ENCODE peak calls at places on chromosomes 3 and 15, in seven cellular contexts. A, S, G, M, Y, I and K are unnamed samples.

GRCh38 chr3:8595252-8595934 is 49.2 kb downstream of the SSUH2 start:
- DNase-seq in A (no peak), S (no peak), G (no peak), M (no peak), Y (no peak), I (no peak), K (no peak)

GRCh38 chr15:81189583-81190283 is 6.9 kb upstream of the IL16 start:
- DNase-seq in A (no peak), S (no peak), G (no peak), M (peak), Y (no peak), I (peak), K (no peak)

GRCh38 chr3:34783881-34784280 is 855.4 kb upstream of the ARPP21 start:
- DNase-seq in A (no peak), S (no peak), G (no peak), M (no peak), Y (no peak), I (no peak), K (no peak)

GRCh38 chr3:172106989-172107388 is 67.6 kb downstream of the FNDC3B start:
- DNase-seq in A (peak), S (peak), G (no peak), M (no peak), Y (peak), I (no peak), K (no peak)

GRCh38 chr15:70339551-70340517 is 242.1 kb upstream of the TLE3 start:
- DNase-seq in A (no peak), S (no peak), G (peak), M (peak), Y (no peak), I (no peak), K (peak)

GRCh38 chr15:28952666-28953491 is 67.1 kb downstream of the APBA2 start:
- DNase-seq in A (no peak), S (no peak), G (no peak), M (no peak), Y (no peak), I (no peak), K (no peak)

GRCh38 chr3:187678869-187679268 is 8.7 kb upstream of the SST start:
- DNase-seq in A (peak), S (no peak), G (no peak), M (peak), Y (no peak), I (peak), K (peak)

GRCh38 chr3:157418104-157418503 is 18.5 kb upstream of the PTX3 start:
- DNase-seq in A (no peak), S (no peak), G (no peak), M (no peak), Y (no peak), I (no peak), K (no peak)

GRCh38 chr3:28348286-28348636 is 260 bp upstream of the ZCWPW2 start:
- DNase-seq in A (no peak), S (no peak), G (peak), M (peak), Y (no peak), I (peak), K (peak)

GRCh38 chr15:62606376-62607164 is 436.0 kb upstream of the TPM1 start:
- DNase-seq in A (no peak), S (no peak), G (no peak), M (peak), Y (no peak), I (peak), K (no peak)

GRCh38 chr3:128794067-128794768 is 68.2 kb downstream of the RAB7A start:
- DNase-seq in A (peak), S (no peak), G (no peak), M (peak), Y (peak), I (no peak), K (no peak)

GRCh38 chr3:149667576-149667975 is 9.8 kb upstream of the WWTR1 start:
- DNase-seq in A (no peak), S (no peak), G (no peak), M (no peak), Y (no peak), I (no peak), K (no peak)

GRCh38 chr15:85707519-85708338 is 87.0 kb downstream of the KLHL25 start:
- DNase-seq in A (no peak), S (no peak), G (no peak), M (no peak), Y (no peak), I (no peak), K (no peak)

GRCh38 chr15:28896944-28897343 is 11.2 kb downstream of the APBA2 start:
- DNase-seq in A (no peak), S (no peak), G (no peak), M (no peak), Y (no peak), I (peak), K (no peak)

GRCh38 chr3:13282986-13283876 is 136.9 kb downstream of the NUP210 start:
- DNase-seq in A (no peak), S (no peak), G (no peak), M (no peak), Y (no peak), I (no peak), K (no peak)

GRCh38 chr3:193701896-193702644 is 109.1 kb downstream of the OPA1 start:
- DNase-seq in A (peak), S (no peak), G (no peak), M (peak), Y (no peak), I (peak), K (no peak)

GRCh38 chr3:139534444-139534812 is 5.1 kb downstream of the RBP1 start:
- DNase-seq in A (no peak), S (no peak), G (peak), M (peak), Y (no peak), I (peak), K (peak)

GRCh38 chr3:60096403-60096802 is 1046.6 kb upstream of the CFAP20DC start:
- DNase-seq in A (no peak), S (no peak), G (no peak), M (no peak), Y (no peak), I (no peak), K (no peak)

GRCh38 chr3:183208260-183208659 is 44.8 kb upstream of the B3GNT5 start:
- DNase-seq in A (no peak), S (no peak), G (no peak), M (no peak), Y (no peak), I (no peak), K (no peak)